ENCODE peak calls at places on chromosomes 13 and 19, in four cellular contexts. One of them, this sample, is unnamed.
A peak's percentile ranks its signal among the peaks of the same experiment; 100 is the strongest.

GRCh38 chr13:64471916-64472315 is 2758.2 kb downstream of the PCDH9 start:
- DNase-seq in K562: no peak
- DNase-seq in HCT116: peak; percentile 8
- DNase-seq in A549: peak; percentile 59
- DNase-seq in this sample: peak; percentile 22

GRCh38 chr19:7614859-7615741 is 14.2 kb downstream of the XAB2 start:
- DNase-seq in K562: peak; percentile 27
- DNase-seq in HCT116: no peak
- DNase-seq in A549: no peak
- DNase-seq in this sample: no peak

GRCh38 chr19:30092721-30093569 is 150.9 kb downstream of the URI1 start:
- DNase-seq in K562: no peak
- DNase-seq in HCT116: no peak
- DNase-seq in A549: no peak
- DNase-seq in this sample: no peak

GRCh38 chr19:10800488-10800887 is 35.5 kb downstream of the TMED1 start:
- DNase-seq in K562: no peak
- DNase-seq in HCT116: no peak
- DNase-seq in A549: no peak
- DNase-seq in this sample: no peak

GRCh38 chr19:45340232-45340898 is at the start of gene KLC3:
- DNase-seq in K562: peak; percentile 88
- DNase-seq in HCT116: peak; percentile 27
- DNase-seq in A549: no peak
- DNase-seq in this sample: peak; percentile 70

GRCh38 chr13:99432637-99433542 is 68.4 kb upstream of the TM9SF2 start:
- DNase-seq in K562: no peak
- DNase-seq in HCT116: peak; percentile 36
- DNase-seq in A549: peak; percentile 61
- DNase-seq in this sample: no peak

GRCh38 chr19:41269571-41269970 is 5.4 kb downstream of the HNRNPUL1 start:
- DNase-seq in K562: no peak
- DNase-seq in HCT116: no peak
- DNase-seq in A549: no peak
- DNase-seq in this sample: no peak

GRCh38 chr19:50705422-50706019 is 14.1 kb downstream of the SHANK1 start:
- DNase-seq in K562: peak; percentile 82
- DNase-seq in HCT116: peak; percentile 56
- DNase-seq in A549: peak; percentile 79
- DNase-seq in this sample: peak; percentile 87

GRCh38 chr19:39679056-39679790 is 23.5 kb downstream of the LGALS16 start:
- DNase-seq in K562: no peak
- DNase-seq in HCT116: no peak
- DNase-seq in A549: no peak
- DNase-seq in this sample: no peak

GRCh38 chr19:49364083-49364687 is 508 bp downstream of the DKKL1 start:
- DNase-seq in K562: no peak
- DNase-seq in HCT116: no peak
- DNase-seq in A549: no peak
- DNase-seq in this sample: no peak

GRCh38 chr13:100789481-100789880 is 114.9 kb upstream of the TMTC4 start:
- DNase-seq in K562: no peak
- DNase-seq in HCT116: no peak
- DNase-seq in A549: no peak
- DNase-seq in this sample: no peak

GRCh38 chr19:2059422-2060201 is 8.6 kb upstream of the MKNK2 start:
- DNase-seq in K562: peak; percentile 65
- DNase-seq in HCT116: peak; percentile 83
- DNase-seq in A549: peak; percentile 93
- DNase-seq in this sample: peak; percentile 59

GRCh38 chr19:9940778-9941177 is 4.5 kb upstream of the OLFM2 start:
- DNase-seq in K562: no peak
- DNase-seq in HCT116: no peak
- DNase-seq in A549: no peak
- DNase-seq in this sample: no peak

GRCh38 chr19:23787106-23787505 is 28.4 kb upstream of the ZNF681 start:
- DNase-seq in K562: no peak
- DNase-seq in HCT116: no peak
- DNase-seq in A549: no peak
- DNase-seq in this sample: no peak

GRCh38 chr19:27657271-27658051 is 1555.5 kb downstream of the UQCRFS1 start:
- DNase-seq in K562: no peak
- DNase-seq in HCT116: no peak
- DNase-seq in A549: no peak
- DNase-seq in this sample: no peak

GRCh38 chr13:20182231-20182846 is 10.4 kb downstream of the GJB2 start:
- DNase-seq in K562: peak; percentile 64
- DNase-seq in HCT116: peak; percentile 57
- DNase-seq in A549: peak; percentile 71
- DNase-seq in this sample: peak; percentile 84

GRCh38 chr13:78326608-78327007 is 276.7 kb downstream of the POU4F1 start:
- DNase-seq in K562: no peak
- DNase-seq in HCT116: no peak
- DNase-seq in A549: no peak
- DNase-seq in this sample: peak; percentile 24

GRCh38 chr19:1767464-1767933 is 14.2 kb downstream of the ONECUT3 start:
- DNase-seq in K562: peak; percentile 94
- DNase-seq in HCT116: no peak
- DNase-seq in A549: no peak
- DNase-seq in this sample: peak; percentile 96

GRCh38 chr19:50710094-50710493 is 9.5 kb downstream of the SHANK1 start:
- DNase-seq in K562: no peak
- DNase-seq in HCT116: no peak
- DNase-seq in A549: peak; percentile 57
- DNase-seq in this sample: no peak

GRCh38 chr19:40806385-40807146 is 7.6 kb downstream of the EGLN2 start:
- DNase-seq in K562: peak; percentile 87
- DNase-seq in HCT116: peak; percentile 57
- DNase-seq in A549: peak; percentile 90
- DNase-seq in this sample: peak; percentile 97

GRCh38 chr19:53881482-53882390 is at the start of gene PRKCG:
- DNase-seq in K562: peak; percentile 61
- DNase-seq in HCT116: no peak
- DNase-seq in A549: peak; percentile 75
- DNase-seq in this sample: peak; percentile 76

GRCh38 chr13:23322353-23323336 is 110.9 kb downstream of the SACS start:
- DNase-seq in K562: no peak
- DNase-seq in HCT116: no peak
- DNase-seq in A549: no peak
- DNase-seq in this sample: no peak

GRCh38 chr13:41426047-41426446 is 31.3 kb upstream of the RGCC start:
- DNase-seq in K562: no peak
- DNase-seq in HCT116: no peak
- DNase-seq in A549: no peak
- DNase-seq in this sample: no peak

GRCh38 chr19:9043524-9043923 is 33.3 kb upstream of the MUC16 start:
- DNase-seq in K562: no peak
- DNase-seq in HCT116: no peak
- DNase-seq in A549: no peak
- DNase-seq in this sample: no peak

GRCh38 chr19:33438987-33439781 is 65.7 kb downstream of the CEBPG start:
- DNase-seq in K562: peak; percentile 25
- DNase-seq in HCT116: no peak
- DNase-seq in A549: no peak
- DNase-seq in this sample: no peak

GRCh38 chr19:18772620-18773587 is 18.2 kb downstream of the COMP start:
- DNase-seq in K562: no peak
- DNase-seq in HCT116: no peak
- DNase-seq in A549: no peak
- DNase-seq in this sample: no peak

GRCh38 chr19:44131955-44132354 is 9.4 kb upstream of the ZNF234 start:
- DNase-seq in K562: no peak
- DNase-seq in HCT116: no peak
- DNase-seq in A549: no peak
- DNase-seq in this sample: no peak

GRCh38 chr13:94054159-94054558 is 425.3 kb downstream of the DCT start:
- DNase-seq in K562: no peak
- DNase-seq in HCT116: no peak
- DNase-seq in A549: no peak
- DNase-seq in this sample: peak; percentile 21

GRCh38 chr13:113491418-113491883 is 940 bp upstream of the DCUN1D2 start:
- DNase-seq in K562: peak; percentile 61
- DNase-seq in HCT116: no peak
- DNase-seq in A549: peak; percentile 20
- DNase-seq in this sample: peak; percentile 78

GRCh38 chr19:30268601-30269000 is 103.6 kb upstream of the ZNF536 start:
- DNase-seq in K562: no peak
- DNase-seq in HCT116: no peak
- DNase-seq in A549: no peak
- DNase-seq in this sample: no peak

GRCh38 chr19:41426952-41427646 is at the start of gene B3GNT8:
- DNase-seq in K562: peak; percentile 93
- DNase-seq in HCT116: no peak
- DNase-seq in A549: no peak
- DNase-seq in this sample: peak; percentile 71

GRCh38 chr13:31134055-31134711 is 27.5 kb downstream of the HSPH1 start:
- DNase-seq in K562: no peak
- DNase-seq in HCT116: no peak
- DNase-seq in A549: no peak
- DNase-seq in this sample: no peak

GRCh38 chr13:31129419-31129818 is 32.3 kb downstream of the HSPH1 start:
- DNase-seq in K562: no peak
- DNase-seq in HCT116: no peak
- DNase-seq in A549: no peak
- DNase-seq in this sample: no peak

DNA sequence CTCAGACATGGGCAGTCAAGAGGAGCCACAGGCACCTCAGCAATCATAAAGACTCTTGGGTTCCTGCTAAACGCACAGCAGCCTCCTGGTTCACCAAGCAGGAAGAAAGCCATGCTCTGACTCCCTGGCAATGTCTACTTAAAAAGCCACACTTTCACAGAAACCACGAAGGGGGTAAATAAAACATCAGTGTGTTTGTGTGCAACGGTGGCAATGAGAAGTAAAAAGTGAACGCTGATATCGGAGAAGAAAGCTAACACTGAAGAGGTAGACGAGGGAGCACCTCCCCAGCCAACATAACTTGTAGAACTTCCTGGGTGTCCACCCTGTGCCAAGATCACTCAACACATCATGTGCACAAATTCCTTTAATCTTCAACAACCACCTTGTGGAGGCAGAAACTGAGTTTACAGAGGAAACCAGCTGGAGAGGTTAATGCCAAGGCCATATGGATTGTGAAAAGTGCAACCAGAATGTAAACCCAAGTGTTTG is 30.2 kb downstream of the HSPH1 start:
- DNase-seq in K562: no peak
- DNase-seq in HCT116: no peak
- DNase-seq in A549: no peak
- DNase-seq in this sample: no peak
- TF ChIP-seq MAX in K562: no peak
- TF ChIP-seq MAX in HCT116: no peak
- TF ChIP-seq MAX in A549: no peak
- TF ChIP-seq MAX in this sample: no peak

GRCh38 chr13:50208826-50209335 is 193.6 kb downstream of the KCNRG start:
- DNase-seq in K562: peak; percentile 84
- DNase-seq in HCT116: no peak
- DNase-seq in A549: peak; percentile 54
- DNase-seq in this sample: no peak
- H3K4me3 ChIP-seq in K562: peak overlapping the region; percentile 17
- H3K4me3 ChIP-seq in HCT116: peak overlapping the region; percentile 53
- H3K4me3 ChIP-seq in A549: peak overlapping the region; percentile 38
- H3K4me3 ChIP-seq in this sample: peak overlapping the region; percentile 42

DNA sequence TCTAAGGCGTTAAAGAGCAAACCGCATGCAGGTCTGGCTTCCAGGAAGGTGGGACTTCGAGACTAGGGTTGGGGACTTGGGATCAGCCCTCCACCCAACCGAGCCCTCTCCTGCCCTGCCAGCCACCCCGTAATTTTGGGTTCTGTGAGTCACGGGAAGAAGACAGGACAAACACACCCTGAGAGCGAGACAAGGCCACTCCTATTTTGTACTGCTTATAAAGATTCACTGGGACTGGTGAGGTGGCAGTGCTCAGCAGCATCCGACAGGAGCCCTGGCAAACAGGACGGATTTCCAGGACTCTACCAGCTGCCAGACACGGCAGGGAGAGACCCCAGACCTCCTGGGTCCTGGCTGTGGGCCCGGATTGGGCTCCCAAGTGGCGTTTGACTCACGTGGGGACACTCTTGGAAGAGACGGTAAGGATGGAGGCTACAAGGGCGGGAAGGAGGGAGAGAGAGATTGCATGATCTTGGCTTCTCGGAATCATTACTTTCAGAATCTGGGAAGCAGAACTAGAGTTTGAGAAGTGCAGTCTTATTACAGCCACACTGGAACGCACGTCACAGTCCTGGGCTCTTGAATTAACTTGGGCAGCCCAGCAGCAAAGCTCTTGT is at the start of gene C5AR2:
- DNase-seq in K562: no peak
- DNase-seq in HCT116: no peak
- DNase-seq in A549: peak; percentile 53
- DNase-seq in this sample: no peak
- TF ChIP-seq MAX in K562: no peak
- TF ChIP-seq MAX in HCT116: no peak
- TF ChIP-seq MAX in A549: no peak
- TF ChIP-seq MAX in this sample: no peak

GRCh38 chr13:73138967-73139491 is 80.2 kb downstream of the KLF5 start:
- DNase-seq in K562: no peak
- DNase-seq in HCT116: no peak
- DNase-seq in A549: no peak
- DNase-seq in this sample: no peak

GRCh38 chr13:73141292-73141771 is 82.5 kb downstream of the KLF5 start:
- DNase-seq in K562: no peak
- DNase-seq in HCT116: no peak
- DNase-seq in A549: no peak
- DNase-seq in this sample: no peak

GRCh38 chr13:73138276-73138950 is 79.6 kb downstream of the KLF5 start:
- DNase-seq in K562: no peak
- DNase-seq in HCT116: no peak
- DNase-seq in A549: peak; percentile 81
- DNase-seq in this sample: no peak

GRCh38 chr13:73142091-73142490 is 83.3 kb downstream of the KLF5 start:
- DNase-seq in K562: no peak
- DNase-seq in HCT116: no peak
- DNase-seq in A549: no peak
- DNase-seq in this sample: no peak

DNA sequence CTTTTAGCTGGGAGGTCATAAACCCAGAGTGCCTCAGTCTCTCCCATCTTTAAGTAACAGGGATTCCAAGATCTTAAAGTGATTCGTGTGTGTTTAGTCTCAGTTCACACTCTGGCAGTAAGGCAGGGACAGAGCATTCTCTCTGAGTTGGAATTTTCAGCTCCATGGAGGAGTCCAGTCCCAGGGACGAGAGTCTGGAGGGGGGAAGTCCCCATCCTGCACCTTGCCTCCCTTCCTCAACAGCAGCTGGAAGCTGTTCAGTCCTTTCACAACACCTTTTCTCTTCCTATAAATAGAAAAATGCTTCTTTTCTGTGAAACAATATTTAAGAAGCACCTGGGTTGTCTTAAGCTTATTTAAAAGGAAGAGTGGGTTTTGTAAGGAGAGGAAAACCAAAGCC is 82.0 kb downstream of the KLF5 start:
- DNase-seq in K562: no peak
- DNase-seq in HCT116: no peak
- DNase-seq in A549: no peak
- DNase-seq in this sample: no peak
- H3K4me3 ChIP-seq in K562: no peak overlapping the region
- H3K4me3 ChIP-seq in HCT116: no peak overlapping the region
- H3K4me3 ChIP-seq in A549: no peak overlapping the region
- H3K4me3 ChIP-seq in this sample: no peak overlapping the region